ENCODE peak calls at places on chromosomes 1 and 21, in six cellular contexts. G is AG09319, C is GM10248, N is cardiac fibroblast, I is cardiac muscle cell, X is epithelial cell of esophagus. Z is an unnamed sample.

GRCh38 chr1:35808376-35809155 is 750 bp downstream of the AGO4 start:
- DNase-seq in G (no peak), C (peak; percentile 49), N (peak; percentile 25), I (peak; percentile 50), X (peak; percentile 21), Z (peak; percentile 26)

GRCh38 chr21:41866274-41866809 is 12.8 kb downstream of the PRDM15 start:
- DNase-seq in G (no peak), C (no peak), N (no peak), I (no peak), X (no peak), Z (no peak)

GRCh38 chr1:167420510-167420909 is 97.8 kb downstream of the CD247 start:
- DNase-seq in G (no peak), C (no peak), N (peak; percentile 15), I (no peak), X (peak; percentile 30), Z (no peak)

GRCh38 chr1:167601442-167602380 is 28.3 kb upstream of the RCSD1 start:
- DNase-seq in G (no peak), C (peak; percentile 61), N (peak; percentile 39), I (no peak), X (no peak), Z (peak; percentile 54)

GRCh38 chr21:18244721-18245486 is at the start of gene CHODL:
- DNase-seq in G (no peak), C (no peak), N (no peak), I (peak; percentile 25), X (no peak), Z (no peak)

GRCh38 chr1:212612251-212612961 is 3.8 kb downstream of the ATF3 start:
- DNase-seq in G (no peak), C (no peak), N (no peak), I (no peak), X (no peak), Z (no peak)

GRCh38 chr1:95013948-95014574 is 58.7 kb downstream of the ALG14 start:
- DNase-seq in G (peak; percentile 50), C (no peak), N (peak; percentile 43), I (no peak), X (no peak), Z (no peak)

GRCh38 chr1:231226161-231226560 is 14.9 kb upstream of the GNPAT start:
- DNase-seq in G (no peak), C (no peak), N (no peak), I (no peak), X (no peak), Z (no peak)

GRCh38 chr1:209537336-209538114 is 46.0 kb upstream of the CAMK1G start:
- DNase-seq in G (no peak), C (no peak), N (no peak), I (no peak), X (no peak), Z (no peak)

GRCh38 chr1:233394860-233395717 is 67.6 kb downstream of the MAP3K21 start:
- DNase-seq in G (peak; percentile 8), C (peak; percentile 50), N (peak; percentile 69), I (peak; percentile 67), X (peak; percentile 68), Z (peak; percentile 81)

GRCh38 chr1:153180556-153180955 is 22.7 kb upstream of the LELP1 start:
- DNase-seq in G (no peak), C (no peak), N (no peak), I (no peak), X (peak; percentile 54), Z (no peak)

DNA sequence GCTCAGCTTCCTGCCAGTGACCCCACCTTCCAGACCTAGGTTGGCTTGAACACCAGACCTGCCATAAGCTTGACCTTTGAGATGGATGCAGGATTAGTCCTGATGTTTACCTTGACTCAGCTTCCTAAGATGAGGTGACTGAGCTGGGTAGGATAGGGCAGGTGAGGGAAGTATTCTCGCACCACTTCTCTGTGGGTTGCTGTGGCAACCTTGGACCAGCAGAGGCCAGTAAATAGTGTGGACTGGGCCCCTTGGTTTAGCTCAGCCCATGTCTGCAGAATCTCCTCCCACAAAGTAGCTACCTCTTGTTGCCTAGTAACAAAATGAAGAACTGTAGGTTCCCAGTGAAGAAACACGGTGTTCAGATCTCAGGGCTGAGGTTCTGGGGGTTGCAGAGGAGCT is 8.4 kb downstream of the RPS6KA1 start:
- DNase-seq in G (no peak), C (peak; percentile 68), N (peak; percentile 62), I (no peak), X (peak; percentile 72), Z (no peak)
- TF ChIP-seq CTCF in G (peak; percentile 33), C (peak; percentile 56), N (peak; percentile 11), I (peak; percentile 54), X (peak; percentile 31), Z (no peak)

GRCh38 chr1:1619917-1620361 is 4.6 kb downstream of the MIB2 start:
- DNase-seq in G (no peak), C (no peak), N (no peak), I (no peak), X (no peak), Z (no peak)
- TF ChIP-seq CTCF in G (no peak), C (peak; percentile 25), N (peak; percentile 38), I (peak; percentile 37), X (peak; percentile 21), Z (no peak)

DNA sequence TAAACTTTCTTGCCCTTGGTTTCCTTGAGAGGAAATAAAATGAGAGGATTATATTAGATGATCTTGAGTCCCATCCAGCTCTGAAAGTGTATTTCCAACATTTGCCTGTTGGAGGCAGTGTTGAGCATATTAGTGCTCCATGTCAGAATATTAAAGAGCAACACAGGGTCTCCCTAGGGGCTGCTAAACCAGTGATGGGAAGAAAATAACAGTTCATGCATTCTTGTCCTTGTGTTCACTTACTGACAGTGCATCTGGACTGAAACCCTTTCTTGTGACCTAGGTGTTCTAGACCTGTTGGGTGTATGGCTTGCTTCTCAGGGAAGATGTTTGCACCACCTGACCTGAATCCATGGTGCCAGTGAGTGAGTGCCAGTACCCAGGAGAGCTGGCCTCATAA is 124.7 kb upstream of the KIAA0040 start:
- DNase-seq in G (no peak), C (no peak), N (no peak), I (peak; percentile 5), X (no peak), Z (peak; percentile 32)
- TF ChIP-seq CTCF in G (peak; percentile 6), C (peak; percentile 31), N (peak; percentile 17), I (peak; percentile 33), X (peak; percentile 15), Z (peak; percentile 47)

DNA sequence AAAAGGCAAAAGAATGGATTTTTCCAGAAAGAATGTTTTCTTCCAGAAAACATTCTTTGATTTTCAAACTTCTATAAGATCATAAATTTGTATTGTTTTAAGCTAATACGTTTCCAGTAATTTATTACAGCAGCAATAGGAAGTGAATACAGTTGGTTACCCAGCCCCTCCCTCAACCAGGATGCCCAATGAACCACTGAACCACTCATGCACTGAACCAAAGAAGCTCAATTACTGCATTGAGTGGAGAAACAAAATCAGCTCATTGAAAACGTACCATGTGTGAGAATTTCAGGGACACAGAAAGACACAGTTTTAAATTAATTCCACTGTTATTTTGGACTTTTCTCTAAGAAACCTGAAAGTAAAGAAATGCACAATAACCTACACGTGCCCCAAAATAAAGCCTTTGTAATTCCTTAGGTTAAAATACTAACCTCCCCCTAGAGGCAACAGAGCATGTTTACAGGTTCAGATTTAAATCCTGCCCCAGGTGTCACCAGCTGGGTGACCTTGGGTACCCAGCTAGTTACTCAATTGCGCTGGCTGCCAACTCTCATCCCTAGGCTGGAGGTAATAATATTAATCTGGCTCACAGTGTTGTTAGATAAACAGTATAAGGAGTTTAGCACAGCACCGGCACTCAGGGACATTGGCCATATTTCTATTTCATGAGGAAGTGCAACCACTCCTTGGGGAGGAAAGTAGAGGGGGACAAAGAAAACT is 111.7 kb downstream of the NMNAT2 start:
- DNase-seq in G (no peak), C (no peak), N (peak; percentile 28), I (peak; percentile 30), X (no peak), Z (peak; percentile 46)
- TF ChIP-seq CTCF in G (peak; percentile 4), C (peak; percentile 22), N (peak; percentile 30), I (peak; percentile 32), X (peak; percentile 32), Z (peak; percentile 32)

DNA sequence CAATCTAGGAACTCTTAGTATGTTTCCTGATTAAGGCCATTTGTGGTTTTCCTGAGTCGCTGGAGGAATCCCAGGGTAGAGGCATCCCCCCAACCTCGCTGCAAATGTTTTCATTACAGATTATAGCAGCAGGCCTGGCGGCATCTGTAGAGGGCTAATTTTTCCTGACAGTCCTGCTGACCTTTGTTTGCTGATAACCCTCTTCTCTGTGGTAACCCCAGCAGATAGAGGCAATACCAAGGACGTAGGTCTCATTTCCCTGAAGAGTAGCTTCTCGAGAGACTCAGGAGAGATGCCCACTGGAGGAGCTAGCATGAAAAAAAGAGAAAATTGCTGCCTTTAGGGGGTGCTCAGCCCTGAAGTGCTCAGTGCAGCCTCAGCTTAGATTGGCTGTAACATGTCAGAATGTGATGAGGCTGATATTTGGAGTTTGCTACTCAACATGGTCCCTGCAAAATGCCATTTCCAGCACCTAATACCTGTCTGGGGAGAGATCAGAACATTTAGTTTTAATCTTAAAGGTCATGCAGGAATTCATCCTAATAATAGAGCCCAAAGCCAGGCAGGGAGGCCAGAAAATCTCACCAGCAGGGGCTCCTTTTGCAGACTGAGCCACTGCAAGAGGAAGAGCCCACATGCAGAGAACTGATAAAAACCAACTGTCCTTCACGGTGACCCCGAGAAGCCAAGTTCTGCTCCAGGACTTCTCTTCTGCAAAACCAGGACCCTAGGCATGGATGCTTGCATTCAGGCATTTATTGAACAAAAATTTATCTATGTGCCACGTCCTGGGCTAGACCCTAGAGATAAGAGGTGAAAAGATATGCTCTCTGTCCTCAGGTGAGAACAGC is 184.5 kb downstream of the KAZN start:
- DNase-seq in G (no peak), C (no peak), N (no peak), I (peak; percentile 51), X (no peak), Z (no peak)
- TF ChIP-seq CTCF in G (peak; percentile 11), C (no peak), N (no peak), I (peak; percentile 20), X (no peak), Z (no peak)